ENCODE peak calls at places on chromosomes 2 and 18, in nine cellular contexts. U is thoracic aorta; C is K562; Y is transverse colon; V is brain microvascular endothelial cell; X is CD8-positive, alpha-beta memory T cell; I is neural progenitor cell; P is psoas muscle; E is ovary. S is an unnamed sample. For H3K27me3, the result is how much of the 10 kb centered on the place peaks cover.

GRCh38 chr2:64913357-64913869 is 75.8 kb upstream of the SLC1A4 start:
- DNase-seq in U (no peak), C (peak), Y (peak), V (no peak), X (no peak), I (peak), P (no peak), E (no peak), S (no peak)

GRCh38 chr2:16613475-16613874 is 52.2 kb downstream of the CYRIA start:
- DNase-seq in U (no peak), C (peak), Y (no peak), V (no peak), X (no peak), I (peak), P (no peak), E (no peak), S (no peak)

GRCh38 chr2:230925879-230926765 is 1.1 kb upstream of the GPR55 start:
- DNase-seq in U (no peak), C (no peak), Y (peak), V (no peak), X (no peak), I (no peak), P (no peak), E (no peak), S (no peak)

GRCh38 chr2:197869501-197870111 is 65.2 kb downstream of the PLCL1 start:
- DNase-seq in U (no peak), C (no peak), Y (no peak), V (peak), X (peak), I (no peak), P (no peak), E (no peak), S (peak)

GRCh38 chr18:25300492-25300891 is 51.5 kb downstream of the ZNF521 start:
- DNase-seq in U (no peak), C (no peak), Y (no peak), V (no peak), X (no peak), I (no peak), P (no peak), E (no peak), S (no peak)

GRCh38 chr18:24915547-24915946 is 436.4 kb downstream of the ZNF521 start:
- DNase-seq in U (no peak), C (no peak), Y (no peak), V (no peak), X (no peak), I (no peak), P (no peak), E (no peak), S (no peak)

GRCh38 chr2:160918909-160919503 is 241.2 kb upstream of the TANK start:
- DNase-seq in U (no peak), C (no peak), Y (peak), V (peak), X (peak), I (peak), P (peak), E (peak), S (no peak)

GRCh38 chr2:142142595-142142994 is 11.8 kb upstream of the LRP1B start:
- DNase-seq in U (no peak), C (no peak), Y (no peak), V (peak), X (no peak), I (no peak), P (no peak), E (no peak), S (no peak)

GRCh38 chr2:37776487-37776886 is 105.0 kb upstream of the CDC42EP3 start:
- DNase-seq in U (peak), C (no peak), Y (no peak), V (peak), X (no peak), I (no peak), P (no peak), E (no peak), S (no peak)

GRCh38 chr2:101545940-101546339 is 71.0 kb upstream of the RFX8 start:
- DNase-seq in U (no peak), C (no peak), Y (no peak), V (no peak), X (no peak), I (no peak), P (no peak), E (no peak), S (no peak)

GRCh38 chr18:50849448-50849847 is 29.5 kb upstream of the ME2 start:
- DNase-seq in U (no peak), C (no peak), Y (no peak), V (no peak), X (no peak), I (no peak), P (no peak), E (no peak), S (no peak)

GRCh38 chr2:131641414-131642206 is 113.9 kb downstream of the CCDC74A start:
- DNase-seq in U (no peak), C (peak), Y (no peak), V (peak), X (no peak), I (no peak), P (no peak), E (no peak), S (no peak)

DNA sequence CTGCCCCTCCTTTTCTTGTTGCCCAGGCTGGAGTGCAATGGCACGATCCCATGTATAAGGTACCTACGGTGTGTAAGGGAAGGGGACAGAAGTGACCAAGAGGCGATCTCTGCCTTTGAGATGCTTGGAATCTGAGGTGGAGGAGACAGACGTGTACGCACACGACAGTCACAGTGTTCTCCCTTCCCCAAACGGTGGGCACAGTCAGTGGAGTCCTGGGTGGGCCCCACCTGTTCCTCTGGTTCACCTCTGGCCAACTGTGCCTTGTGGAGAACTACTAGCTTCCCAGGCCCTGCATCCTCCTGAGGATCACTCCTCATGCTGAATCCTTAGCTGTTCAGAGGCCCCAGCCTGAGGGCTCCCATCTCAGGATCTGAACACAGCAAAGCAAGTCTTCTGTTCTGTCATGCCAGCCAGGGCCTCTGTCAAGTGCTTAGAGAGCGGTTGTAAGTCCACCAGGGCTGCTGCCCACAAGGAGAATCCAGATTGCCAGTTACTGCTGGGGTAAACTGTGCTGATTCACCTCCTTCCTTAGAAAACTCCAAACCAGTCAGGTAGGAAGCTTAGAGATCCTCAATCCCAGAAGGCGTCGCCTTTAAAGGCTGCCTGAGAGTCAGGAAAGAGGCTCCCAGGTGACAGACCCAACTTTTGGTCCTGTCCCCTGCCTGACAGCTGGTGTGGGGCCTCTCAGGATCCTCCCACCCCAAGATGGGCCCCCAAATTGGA is 1.6 kb downstream of the SLC35F6 start:
- DNase-seq in U (no peak), C (no peak), Y (no peak), V (no peak), X (no peak), I (no peak), P (no peak), E (no peak), S (no peak)
- H3K4me3 ChIP-seq in U (peak), C (peak), Y (no peak), V (peak), X (peak), I (no peak), P (peak), E (no peak), S (peak)

DNA sequence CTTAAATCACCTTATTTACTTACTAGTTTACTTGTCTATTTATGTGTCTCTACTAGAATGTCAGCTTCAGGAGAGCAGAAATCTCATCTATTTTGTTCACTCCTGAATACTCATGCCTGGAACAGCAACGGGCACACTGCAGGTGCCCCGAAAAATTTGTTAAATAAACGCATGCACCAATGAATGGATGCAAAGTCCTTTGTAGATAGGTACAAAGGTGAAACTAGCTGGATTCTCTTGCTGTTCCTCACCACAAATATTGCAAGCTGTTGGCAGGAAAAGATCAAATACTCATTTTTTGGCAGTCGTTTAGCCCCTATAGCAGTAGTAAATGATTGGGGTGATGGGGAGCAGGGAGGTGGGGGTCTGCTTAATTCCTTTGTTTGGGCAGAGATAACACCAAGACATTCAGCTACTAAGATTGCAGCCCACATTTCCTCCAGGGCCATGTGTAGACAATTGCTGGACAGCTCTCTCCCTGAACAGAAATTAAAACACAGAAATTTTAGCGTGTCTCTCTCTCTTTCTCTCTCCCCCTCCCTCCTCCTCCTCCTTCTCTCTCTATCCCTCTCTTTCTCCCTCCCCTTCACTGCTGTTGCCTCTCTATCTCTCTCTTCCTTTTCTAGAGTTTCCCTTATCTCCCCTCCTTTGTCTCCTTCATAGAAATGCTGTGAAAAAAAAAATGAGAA is 5.4 kb downstream of the MARCHF4 start:
- DNase-seq in U (no peak), C (no peak), Y (no peak), V (no peak), X (no peak), I (no peak), P (no peak), E (no peak), S (no peak)
- H3K27me3 ChIP-seq in U (under half), C (under half), Y (half or more), V (under half), X (under half), I (under half), P (half or more), E (under half), S (under half)

GRCh38 chr2:151391436-151391835 is 18.3 kb upstream of the RIF1 start:
- DNase-seq in U (no peak), C (no peak), Y (no peak), V (no peak), X (no peak), I (no peak), P (no peak), E (no peak), S (no peak)

GRCh38 chr2:151388011-151388410 is 21.7 kb upstream of the RIF1 start:
- DNase-seq in U (no peak), C (no peak), Y (no peak), V (no peak), X (no peak), I (no peak), P (no peak), E (no peak), S (no peak)
- H3K4me3 ChIP-seq in U (no peak), C (no peak), Y (no peak), V (no peak), X (no peak), I (no peak), P (no peak), E (no peak), S (no peak)

GRCh38 chr2:73292316-73292905 is 937 bp downstream of the EGR4 start:
- DNase-seq in U (no peak), C (no peak), Y (no peak), V (no peak), X (no peak), I (no peak), P (no peak), E (no peak), S (no peak)
- H3K27me3 ChIP-seq in U (under half), C (under half), Y (half or more), V (half or more), X (under half), I (half or more), P (half or more), E (under half), S (under half)

GRCh38 chr18:57542126-57542525 is 44.4 kb downstream of the FECH start:
- DNase-seq in U (no peak), C (no peak), Y (no peak), V (peak), X (no peak), I (no peak), P (no peak), E (no peak), S (no peak)
- H3K4me3 ChIP-seq in U (no peak), C (no peak), Y (no peak), V (no peak), X (no peak), I (no peak), P (no peak), E (no peak), S (no peak)

DNA sequence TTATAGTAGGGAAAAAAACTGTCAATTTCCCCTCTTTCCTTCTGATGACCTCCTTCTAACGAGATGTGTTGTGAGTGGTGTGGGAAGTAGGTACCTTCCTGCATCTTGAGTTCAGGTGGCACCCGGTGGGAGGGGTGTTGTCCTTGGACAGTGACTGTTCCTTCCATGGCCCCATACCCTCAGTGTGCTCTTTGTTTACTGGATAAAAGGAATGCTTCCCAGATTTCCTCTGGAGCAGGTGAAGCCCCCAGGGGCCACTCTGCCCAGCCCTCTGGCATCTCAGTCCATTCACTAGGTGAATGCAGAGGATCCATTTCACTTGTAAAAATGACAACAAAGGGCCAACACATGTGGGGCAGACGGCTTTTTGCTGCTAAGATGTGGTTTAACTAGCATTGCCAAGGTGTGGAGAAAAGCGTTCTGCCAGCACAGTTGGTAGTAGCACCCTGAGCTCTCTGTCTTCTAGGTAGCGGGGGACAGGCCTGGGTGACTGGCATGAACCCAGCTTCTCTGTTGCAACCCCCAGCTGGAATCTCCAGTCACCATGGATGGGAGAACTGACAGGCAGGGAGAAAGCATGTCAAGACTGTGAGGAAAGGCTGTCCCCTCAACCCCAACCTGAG is 6.9 kb downstream of the GDF7 start:
- DNase-seq in U (no peak), C (no peak), Y (no peak), V (no peak), X (no peak), I (no peak), P (no peak), E (no peak), S (no peak)
- H3K27me3 ChIP-seq in U (under half), C (half or more), Y (half or more), V (under half), X (under half), I (half or more), P (half or more), E (under half), S (under half)

DNA sequence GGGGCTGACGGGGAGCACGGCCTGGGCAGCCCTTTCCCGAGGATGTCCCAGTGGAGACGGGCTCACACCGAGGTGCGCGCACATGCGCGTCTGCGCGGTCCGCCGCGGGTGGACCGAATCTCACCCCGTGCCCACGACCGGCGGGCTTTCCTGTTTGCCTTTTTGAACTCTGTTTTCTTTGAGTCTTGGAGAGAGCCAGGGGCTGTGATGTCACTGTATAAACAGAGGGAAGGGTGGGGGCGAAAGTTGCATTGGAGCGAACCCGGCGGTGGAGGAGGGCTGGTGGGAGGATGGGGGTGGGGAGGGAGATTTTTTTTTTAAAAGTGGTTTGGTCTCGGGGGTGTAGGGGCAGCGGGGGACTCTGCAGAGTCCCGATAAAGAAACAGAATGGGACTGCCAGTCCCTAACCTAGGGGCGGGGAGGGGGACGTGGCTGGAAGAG is 141.2 kb upstream of the CTAGE1 start:
- DNase-seq in U (peak), C (peak), Y (peak), V (peak), X (no peak), I (peak), P (peak), E (peak), S (no peak)
- H3K4me3 ChIP-seq in U (peak), C (peak), Y (peak), V (peak), X (no peak), I (peak), P (peak), E (peak), S (no peak)

GRCh38 chr2:162294949-162295348 is 23.5 kb downstream of the IFIH1 start:
- DNase-seq in U (no peak), C (no peak), Y (no peak), V (no peak), X (no peak), I (no peak), P (no peak), E (no peak), S (no peak)

GRCh38 chr2:162300271-162300670 is 18.2 kb downstream of the IFIH1 start:
- DNase-seq in U (no peak), C (no peak), Y (no peak), V (no peak), X (no peak), I (no peak), P (no peak), E (no peak), S (no peak)

GRCh38 chr2:162301151-162301804 is 17.2 kb downstream of the IFIH1 start:
- DNase-seq in U (no peak), C (peak), Y (peak), V (peak), X (peak), I (peak), P (no peak), E (peak), S (peak)

GRCh38 chr2:162298669-162299335 is 19.7 kb downstream of the IFIH1 start:
- DNase-seq in U (no peak), C (no peak), Y (no peak), V (no peak), X (no peak), I (no peak), P (no peak), E (no peak), S (no peak)

DNA sequence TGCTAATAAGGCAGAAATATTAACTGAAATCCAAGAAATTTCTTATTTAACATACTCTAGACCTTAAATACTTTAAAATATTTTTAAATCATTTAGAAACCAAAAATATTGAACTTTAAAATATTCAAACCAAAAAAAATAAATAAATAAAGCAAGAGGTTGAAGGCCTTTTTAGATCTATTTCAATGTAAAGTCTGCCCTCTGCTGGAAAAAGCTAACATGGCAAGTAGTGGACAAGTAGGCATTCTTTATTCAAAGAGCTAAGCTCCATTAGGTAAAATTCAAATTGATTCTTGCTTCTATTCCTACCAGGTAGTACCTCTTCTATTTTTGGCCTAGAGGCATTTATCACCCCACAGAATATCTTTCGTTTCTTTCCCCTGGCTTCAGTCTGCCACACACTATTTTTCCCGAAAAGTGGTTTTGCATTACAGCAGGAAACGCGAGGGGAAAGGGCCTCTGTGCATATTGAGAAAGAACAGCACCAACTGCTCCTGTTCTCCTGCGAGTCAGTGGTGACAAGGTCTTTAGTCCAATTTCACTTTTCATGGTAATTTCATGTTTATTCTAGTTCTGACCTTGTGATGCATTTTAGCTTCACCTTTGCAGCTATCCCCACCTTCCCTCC is 20.4 kb downstream of the IFIH1 start:
- DNase-seq in U (peak), C (peak), Y (peak), V (peak), X (peak), I (peak), P (no peak), E (no peak), S (no peak)
- H3K27me3 ChIP-seq in U (under half), C (under half), Y (under half), V (under half), X (under half), I (under half), P (under half), E (under half), S (under half)

S was measured in effector memory CD4-positive, alpha-beta T cell.